ENCODE peak calls at places on chromosomes 7 and 10, in ten cellular contexts. V is left lobe of liver; P is lower leg skin; H is heart right ventricle; N is activated T-helper 9 cell treated with anti-CD3 and anti-CD28 coated beads, Interleukin-2, amount 50 U/mL, for 16 hours; J is OCI-LY7; Q is smooth muscle cell of the brain vasculature; Y is EH; W is CD4-positive, CD25-positive, alpha-beta regulatory T cell; L is neural crest cell. R is an unnamed sample.
A peak's percentile ranks its signal among the peaks of the same experiment; 100 is the strongest.

GRCh38 chr7:112205348-112206237 is 606 bp downstream of the DOCK4 start:
- DNase-seq in V (peak; percentile 78), P (peak; percentile 91), H (peak; percentile 77), N (peak; percentile 16), J (peak; percentile 45), Q (no peak), Y (peak; percentile 54), W (peak; percentile 45), L (peak; percentile 55), R (peak; percentile 61)

GRCh38 chr7:144050093-144050492 is 1.3 kb downstream of the OR2A5 start:
- DNase-seq in V (no peak), P (no peak), H (no peak), N (no peak), J (no peak), Q (no peak), Y (no peak), W (no peak), L (no peak), R (no peak)

GRCh38 chr7:106167439-106168136 is 55.5 kb upstream of the SYPL1 start:
- DNase-seq in V (no peak), P (no peak), H (no peak), N (no peak), J (no peak), Q (no peak), Y (peak; percentile 71), W (no peak), L (no peak), R (no peak)

GRCh38 chr10:119365773-119366640 is 158.6 kb downstream of the GRK5 start:
- DNase-seq in V (no peak), P (no peak), H (no peak), N (no peak), J (no peak), Q (no peak), Y (no peak), W (no peak), L (no peak), R (no peak)

GRCh38 chr7:6578114-6579084 is 1.1 kb downstream of the ZDHHC4 start:
- DNase-seq in V (no peak), P (no peak), H (no peak), N (no peak), J (no peak), Q (no peak), Y (peak; percentile 26), W (no peak), L (no peak), R (no peak)

GRCh38 chr10:92309273-92309672 is 18.3 kb downstream of the MARCHF5 start:
- DNase-seq in V (no peak), P (no peak), H (no peak), N (no peak), J (no peak), Q (no peak), Y (no peak), W (no peak), L (no peak), R (no peak)

GRCh38 chr7:9691286-9691685 is 1257.9 kb downstream of the NXPH1 start:
- DNase-seq in V (no peak), P (no peak), H (no peak), N (no peak), J (no peak), Q (no peak), Y (no peak), W (no peak), L (no peak), R (no peak)

GRCh38 chr10:55668326-55668922 is 692.6 kb downstream of the ZWINT start:
- DNase-seq in V (no peak), P (no peak), H (no peak), N (no peak), J (peak; percentile 16), Q (no peak), Y (no peak), W (no peak), L (no peak), R (no peak)

GRCh38 chr10:125028291-125028867 is 86.5 kb downstream of the ZRANB1 start:
- DNase-seq in V (no peak), P (no peak), H (no peak), N (no peak), J (no peak), Q (no peak), Y (peak; percentile 76), W (no peak), L (no peak), R (no peak)

GRCh38 chr10:31000867-31001266 is 30.8 kb downstream of the ZNF438 start:
- DNase-seq in V (no peak), P (no peak), H (no peak), N (no peak), J (no peak), Q (no peak), Y (peak; percentile 3), W (no peak), L (no peak), R (no peak)

GRCh38 chr10:22617516-22617915 is 96.9 kb downstream of the PIP4K2A start:
- DNase-seq in V (no peak), P (no peak), H (no peak), N (no peak), J (peak; percentile 40), Q (no peak), Y (no peak), W (no peak), L (no peak), R (no peak)

GRCh38 chr10:59346321-59346720 is 16.0 kb downstream of the FAM13C start:
- DNase-seq in V (no peak), P (no peak), H (no peak), N (no peak), J (no peak), Q (no peak), Y (no peak), W (no peak), L (no peak), R (no peak)

GRCh38 chr7:27346531-27347260 is 104.1 kb downstream of the EVX1 start:
- DNase-seq in V (no peak), P (no peak), H (peak; percentile 7), N (no peak), J (no peak), Q (no peak), Y (peak; percentile 90), W (no peak), L (no peak), R (no peak)

GRCh38 chr10:121813857-121814256 is 114.0 kb downstream of the ATE1 start:
- DNase-seq in V (no peak), P (no peak), H (no peak), N (no peak), J (no peak), Q (no peak), Y (no peak), W (no peak), L (no peak), R (no peak)

GRCh38 chr10:6393168-6393567 is 186.9 kb downstream of the PRKCQ start:
- DNase-seq in V (no peak), P (no peak), H (no peak), N (no peak), J (no peak), Q (no peak), Y (no peak), W (no peak), L (no peak), R (no peak)

GRCh38 chr7:139452948-139453672 is 30.4 kb downstream of the KLRG2 start:
- DNase-seq in V (no peak), P (no peak), H (no peak), N (no peak), J (no peak), Q (no peak), Y (peak; percentile 72), W (no peak), L (no peak), R (no peak)

GRCh38 chr7:133932591-133932990 is 194.5 kb upstream of the LRGUK start:
- DNase-seq in V (no peak), P (no peak), H (no peak), N (no peak), J (no peak), Q (no peak), Y (no peak), W (no peak), L (no peak), R (no peak)

GRCh38 chr10:12350167-12350872 is 973 bp downstream of the CAMK1D start:
- DNase-seq in V (peak; percentile 53), P (peak; percentile 91), H (peak; percentile 28), N (peak; percentile 17), J (peak; percentile 57), Q (no peak), Y (peak; percentile 17), W (peak; percentile 81), L (peak; percentile 6), R (peak; percentile 19)

GRCh38 chr10:69048103-69048502 is 39.8 kb upstream of the SRGN start:
- DNase-seq in V (no peak), P (peak; percentile 87), H (peak; percentile 50), N (no peak), J (no peak), Q (no peak), Y (peak; percentile 64), W (peak; percentile 67), L (no peak), R (no peak)

GRCh38 chr7:135160858-135161653 is 9.5 kb downstream of the CYREN start:
- DNase-seq in V (no peak), P (no peak), H (peak; percentile 40), N (no peak), J (peak; percentile 70), Q (peak; percentile 40), Y (peak; percentile 12), W (no peak), L (no peak), R (no peak)

GRCh38 chr10:101611506-101611905 is 23.4 kb downstream of the DPCD start:
- DNase-seq in V (no peak), P (no peak), H (no peak), N (no peak), J (peak; percentile 36), Q (no peak), Y (peak; percentile 28), W (peak; percentile 41), L (no peak), R (no peak)

GRCh38 chr10:113385021-113385975 is 167.6 kb upstream of the HABP2 start:
- DNase-seq in V (peak; percentile 81), P (peak; percentile 95), H (peak; percentile 87), N (peak; percentile 8), J (peak; percentile 56), Q (peak; percentile 79), Y (peak; percentile 87), W (peak; percentile 63), L (peak; percentile 66), R (peak; percentile 27)

GRCh38 chr10:83580373-83581012 is 558.8 kb upstream of the GHITM start:
- DNase-seq in V (no peak), P (peak; percentile 72), H (no peak), N (no peak), J (no peak), Q (no peak), Y (no peak), W (no peak), L (no peak), R (no peak)

GRCh38 chr10:17206210-17206709 is 4.8 kb upstream of the TRDMT1 start:
- DNase-seq in V (no peak), P (no peak), H (no peak), N (no peak), J (no peak), Q (no peak), Y (peak; percentile 89), W (peak; percentile 81), L (no peak), R (no peak)

GRCh38 chr7:69782917-69783684 is 184.8 kb downstream of the AUTS2 start:
- DNase-seq in V (no peak), P (no peak), H (peak; percentile 83), N (no peak), J (no peak), Q (no peak), Y (no peak), W (no peak), L (no peak), R (peak; percentile 87)

GRCh38 chr10:29834990-29835569 is 200.3 kb upstream of the SVIL start:
- DNase-seq in V (no peak), P (no peak), H (no peak), N (no peak), J (no peak), Q (no peak), Y (peak; percentile 19), W (no peak), L (no peak), R (no peak)

GRCh38 chr10:101782811-101783735 is at the start of gene NPM3:
- DNase-seq in V (peak; percentile 80), P (peak; percentile 95), H (peak; percentile 85), N (peak; percentile 76), J (peak; percentile 90), Q (peak; percentile 52), Y (peak; percentile 81), W (peak; percentile 86), L (peak; percentile 80), R (peak; percentile 51)

GRCh38 chr7:93203496-93203895 is 22.8 kb downstream of the HEPACAM2 start:
- DNase-seq in V (no peak), P (no peak), H (no peak), N (no peak), J (no peak), Q (no peak), Y (no peak), W (no peak), L (no peak), R (no peak)

R was measured in DMS79 treated with DMSO at 0.1 percent for 48 hours.